ENCODE peak calls at places on chromosomes 11 and 22, in five cellular contexts. N is tibial nerve, T is heart left ventricle, G is HCT116, Y is astrocyte. F is an unnamed sample.

GRCh38 chr11:44300881-44301855 is 8.8 kb downstream of the ALX4 start:
- DNase-seq in G (no peak), N (no peak), T (no peak), Y (no peak), F (no peak)

GRCh38 chr11:103609117-103610066 is 427.0 kb upstream of the DDI1 start:
- DNase-seq in Y (peak; percentile 97), N (no peak), T (no peak), G (peak; percentile 78), F (peak; percentile 94)

GRCh38 chr11:83092488-83093384 is 21.0 kb upstream of the RAB30 start:
- DNase-seq in N (no peak), Y (no peak), G (peak; percentile 51), T (no peak), F (peak; percentile 34)

GRCh38 chr11:68354181-68354872 is 41.9 kb downstream of the LRP5 start:
- DNase-seq in Y (peak; percentile 98), N (peak; percentile 57), T (peak; percentile 80), G (peak; percentile 80), F (peak; percentile 31)

GRCh38 chr11:34667810-34668582 is 47.1 kb downstream of the EHF start:
- DNase-seq in Y (no peak), N (no peak), G (no peak), T (no peak), F (no peak)

GRCh38 chr11:59097113-59097708 is 9.8 kb upstream of the FAM111B start:
- DNase-seq in T (peak; percentile 45), N (peak; percentile 77), G (peak; percentile 48), Y (peak; percentile 24), F (no peak)

GRCh38 chr22:46432164-46433068 is 96.9 kb downstream of the TRMU start:
- DNase-seq in T (no peak), G (no peak), N (no peak), Y (no peak), F (no peak)

GRCh38 chr11:65779919-65780769 is 632 bp downstream of the AP5B1 start:
- DNase-seq in T (peak; percentile 80), Y (peak; percentile 54), G (peak; percentile 64), N (peak; percentile 56), F (no peak)

GRCh38 chr11:133801356-133801755 is 44.0 kb downstream of the SPATA19 start:
- DNase-seq in N (no peak), T (no peak), G (no peak), Y (no peak), F (no peak)

GRCh38 chr22:28112130-28112529 is 193.1 kb upstream of the PITPNB start:
- DNase-seq in Y (no peak), G (no peak), N (no peak), T (no peak), F (no peak)

GRCh38 chr11:67406420-67406968 is 2.6 kb downstream of the TBC1D10C start:
- DNase-seq in G (no peak), T (no peak), Y (no peak), N (no peak), F (no peak)

GRCh38 chr11:34158661-34159060 is 53.2 kb downstream of the NAT10 start:
- DNase-seq in T (no peak), G (no peak), Y (no peak), N (no peak), F (no peak)

GRCh38 chr11:2289859-2290258 is 11.9 kb downstream of the C11orf21 start:
- DNase-seq in Y (no peak), N (no peak), T (no peak), G (no peak), F (no peak)

GRCh38 chr11:11860103-11860979 is 18.6 kb downstream of the USP47 start:
- DNase-seq in Y (peak; percentile 23), G (no peak), N (no peak), T (no peak), F (no peak)

GRCh38 chr11:1487091-1487850 is 692 bp upstream of the MOB2 start:
- DNase-seq in N (no peak), G (no peak), Y (no peak), T (no peak), F (no peak)

GRCh38 chr22:26597480-26597879 is 7.5 kb upstream of the TPST2 start:
- DNase-seq in G (no peak), N (no peak), T (no peak), Y (no peak), F (no peak)

GRCh38 chr11:3158131-3158591 is 6.9 kb downstream of the OSBPL5 start:
- DNase-seq in Y (no peak), N (no peak), T (no peak), G (no peak), F (no peak)

GRCh38 chr11:105401269-105401809 is 208.5 kb upstream of the GRIA4 start:
- DNase-seq in T (no peak), Y (no peak), N (no peak), G (no peak), F (no peak)

GRCh38 chr11:47523491-47524199 is 29.3 kb downstream of the CELF1 start:
- DNase-seq in G (no peak), Y (peak; percentile 75), N (peak; percentile 80), T (peak; percentile 43), F (peak; percentile 74)

GRCh38 chr11:7563269-7563668 is 49.5 kb downstream of the PPFIBP2 start:
- DNase-seq in N (no peak), G (no peak), T (no peak), Y (no peak), F (no peak)

GRCh38 chr11:72573380-72573949 is 100.8 kb downstream of the PDE2A start:
- DNase-seq in N (no peak), T (no peak), G (peak; percentile 23), Y (no peak), F (no peak)

GRCh38 chr11:119673389-119674336 is 55.3 kb downstream of the NECTIN1 start:
- DNase-seq in T (no peak), G (no peak), N (no peak), Y (no peak), F (no peak)

GRCh38 chr11:78332174-78332866 is 85.3 kb downstream of the GAB2 start:
- DNase-seq in N (no peak), G (no peak), T (no peak), Y (no peak), F (no peak)

GRCh38 chr11:130945945-130946344 is 29.7 kb upstream of the SNX19 start:
- DNase-seq in T (peak; percentile 79), G (no peak), Y (peak; percentile 94), N (peak; percentile 16), F (peak; percentile 28)

GRCh38 chr11:64094463-64095223 is 58.9 kb downstream of the FLRT1 start:
- DNase-seq in Y (peak; percentile 77), G (peak; percentile 76), T (no peak), N (no peak), F (peak; percentile 74)

GRCh38 chr22:17518379-17518778 is 44.9 kb upstream of the SLC25A18 start:
- DNase-seq in Y (no peak), T (no peak), N (no peak), G (no peak), F (no peak)

DNA sequence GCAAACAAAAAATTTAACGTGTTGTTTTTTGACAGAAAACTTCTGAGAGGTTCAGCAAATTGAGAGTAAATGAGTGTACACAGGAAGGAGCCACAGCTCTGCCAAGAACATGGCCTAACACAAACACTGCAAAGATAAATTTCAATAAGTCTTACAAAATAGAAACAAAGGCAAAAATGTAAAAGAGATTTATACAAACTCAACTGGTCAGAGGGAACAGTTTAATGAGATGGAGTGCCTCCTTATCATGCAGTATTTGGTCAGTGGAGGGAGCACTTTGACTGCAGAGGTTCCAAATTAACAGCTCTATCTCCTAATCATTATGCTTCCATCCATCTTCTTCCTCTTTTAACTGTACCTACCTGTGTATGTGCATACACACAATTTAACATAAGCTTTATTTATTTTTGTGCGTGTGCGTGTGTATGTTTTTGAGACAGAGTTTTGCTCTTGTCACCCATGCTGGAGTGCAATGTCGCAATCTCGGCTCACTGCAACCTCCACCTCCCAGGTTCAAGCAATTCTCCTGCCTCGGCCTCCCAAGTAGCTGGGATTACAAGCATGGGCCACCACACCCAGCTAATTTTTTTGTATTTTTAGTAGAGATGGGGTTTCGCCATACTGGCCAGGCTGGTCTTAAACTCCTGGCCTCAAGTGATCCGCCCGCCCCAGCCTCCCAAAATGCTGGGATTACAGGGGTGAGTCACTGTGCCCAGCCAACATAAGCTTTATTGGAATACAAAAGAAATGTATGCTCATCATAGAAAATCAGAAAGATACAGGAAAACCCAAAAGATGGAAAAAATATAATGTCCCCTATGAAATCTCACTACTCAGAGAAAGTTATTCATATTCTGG is 111.9 kb downstream of the MRTFA start:
- DNase-seq in Y (no peak), T (no peak), N (no peak), G (no peak), F (no peak)
- TF ChIP-seq CTCF in Y (no peak), T (no peak), N (peak; percentile 5), G (peak; percentile 20), F (peak; percentile 19)

DNA sequence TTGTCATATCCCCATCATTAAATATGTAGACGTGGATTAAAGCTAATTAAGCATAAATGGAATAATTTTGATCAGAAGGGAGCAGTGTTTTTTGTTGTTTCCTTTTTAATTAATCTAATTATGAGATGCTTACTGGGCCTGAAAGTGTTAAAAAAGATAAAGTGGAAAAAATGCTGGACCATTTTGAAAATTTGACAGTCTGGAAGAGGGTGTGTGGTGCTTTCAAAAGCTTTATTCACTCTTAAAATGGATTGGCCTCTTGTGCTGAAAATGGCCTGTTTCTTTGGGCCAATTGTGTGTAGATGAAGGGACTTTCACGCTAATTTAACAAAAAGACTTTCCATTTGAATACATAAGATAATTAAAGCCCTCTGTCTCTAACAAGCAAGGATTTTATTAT is 1.8 kb downstream of the TNRC6B start:
- DNase-seq in G (no peak), T (no peak), N (no peak), Y (no peak), F (no peak)
- H3K36me3 ChIP-seq in G (no peaks in the 10 kb centered on the region), T (no peaks in the 10 kb centered on the region), N (no peaks in the 10 kb centered on the region), Y (no peaks in the 10 kb centered on the region), F (no peaks in the 10 kb centered on the region)

GRCh38 chr11:71341596-71341995 is 89.2 kb upstream of the SHANK2 start:
- DNase-seq in Y (no peak), N (no peak), G (no peak), T (no peak), F (no peak)

GRCh38 chr11:71341173-71341572 is 88.8 kb upstream of the SHANK2 start:
- DNase-seq in T (no peak), Y (no peak), N (no peak), G (no peak), F (no peak)

GRCh38 chr11:71342951-71343827 is 90.8 kb upstream of the SHANK2 start:
- DNase-seq in T (no peak), Y (no peak), N (no peak), G (peak; percentile 40), F (no peak)

GRCh38 chr11:71342116-71342515 is 89.7 kb upstream of the SHANK2 start:
- DNase-seq in N (no peak), T (no peak), G (no peak), Y (no peak), F (no peak)

DNA sequence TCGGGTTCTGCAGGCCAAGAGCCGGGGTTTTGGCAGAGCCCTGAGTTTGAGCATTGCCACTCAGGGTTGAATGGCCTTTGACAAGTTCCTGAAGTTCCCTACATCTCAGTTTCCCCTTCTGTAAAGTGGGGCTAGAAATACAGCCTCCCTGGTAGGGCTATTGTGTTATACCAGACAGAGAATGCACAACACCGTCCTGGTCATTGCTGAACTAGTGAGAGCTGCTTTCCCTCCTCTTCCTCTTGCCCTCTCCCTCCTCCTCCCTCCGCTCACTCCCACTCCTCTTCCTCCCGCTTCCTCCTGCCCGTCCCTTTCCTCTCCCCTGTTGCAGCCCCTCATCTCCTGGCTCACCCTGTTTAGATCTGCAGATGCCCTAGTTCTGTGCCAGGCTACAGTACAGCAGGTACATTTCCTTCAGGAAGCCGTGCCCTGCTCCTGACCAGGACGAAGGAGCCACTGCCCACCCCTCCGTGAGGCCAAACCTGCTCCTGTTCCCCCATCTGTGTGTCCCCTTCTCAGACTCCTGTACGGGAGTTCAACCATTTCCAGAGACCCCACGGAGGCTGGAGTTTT is 91.5 kb upstream of the SHANK2 start:
- DNase-seq in N (no peak), G (no peak), T (no peak), Y (no peak), F (no peak)
- TF ChIP-seq CTCF in N (no peak), G (no peak), T (no peak), Y (no peak), F (no peak)

GRCh38 chr11:15053201-15053685 is 20.1 kb upstream of the CALCB start:
- DNase-seq in Y (no peak), G (peak; percentile 87), T (no peak), N (no peak), F (peak; percentile 41)
- H3K36me3 ChIP-seq in Y (no peaks in the 10 kb centered on the region), G (no peaks in the 10 kb centered on the region), T (no peaks in the 10 kb centered on the region), N (no peaks in the 10 kb centered on the region), F (no peaks in the 10 kb centered on the region)